ENCODE peak calls at places on chromosomes 5 and 9, in ten cellular contexts. W is Peyer's patch, Z is tibial nerve, P is ovary, G is A549, E is body of pancreas, D is HepG2, B is uterus, Y is sigmoid colon, X is heart left ventricle. J is an unnamed sample. For H3K4me1, the result is how much of the 10 kb centered on the place peaks cover.

GRCh38 chr5:33509036-33509435 is 68.3 kb downstream of the TARS1 start:
- DNase-seq in W (no peak), Z (no peak), P (no peak), G (no peak), E (no peak), D (no peak), B (no peak), Y (no peak), X (no peak), J (no peak)

GRCh38 chr5:141942185-141942857 is 15.7 kb downstream of the PCDH12 start:
- DNase-seq in W (no peak), Z (no peak), P (no peak), G (no peak), E (no peak), D (peak), B (no peak), Y (no peak), X (no peak), J (no peak)

GRCh38 chr5:16856531-16856930 is 79.6 kb downstream of the MYO10 start:
- DNase-seq in W (no peak), Z (no peak), P (no peak), G (no peak), E (no peak), D (no peak), B (no peak), Y (no peak), X (no peak), J (no peak)

GRCh38 chr5:9337908-9338307 is 208.0 kb downstream of the SEMA5A start:
- DNase-seq in W (no peak), Z (no peak), P (no peak), G (no peak), E (no peak), D (no peak), B (no peak), Y (no peak), X (no peak), J (no peak)

GRCh38 chr9:27351438-27351837 is 54.5 kb upstream of the EQTN start:
- DNase-seq in W (no peak), Z (no peak), P (peak), G (no peak), E (peak), D (no peak), B (peak), Y (peak), X (no peak), J (no peak)

GRCh38 chr9:36985769-36986547 is 48.1 kb downstream of the PAX5 start:
- DNase-seq in W (no peak), Z (no peak), P (no peak), G (no peak), E (no peak), D (no peak), B (no peak), Y (no peak), X (no peak), J (peak)

GRCh38 chr9:16516887-16517286 is 353.6 kb downstream of the BNC2 start:
- DNase-seq in W (no peak), Z (no peak), P (no peak), G (no peak), E (no peak), D (no peak), B (no peak), Y (no peak), X (no peak), J (no peak)

GRCh38 chr5:64744914-64745313 is 23.6 kb downstream of the SREK1IP1 start:
- DNase-seq in W (no peak), Z (no peak), P (no peak), G (no peak), E (no peak), D (no peak), B (no peak), Y (no peak), X (no peak), J (no peak)

GRCh38 chr9:99345936-99346335 is 123.9 kb downstream of the SEC61B start:
- DNase-seq in W (no peak), Z (no peak), P (no peak), G (no peak), E (no peak), D (no peak), B (no peak), Y (no peak), X (no peak), J (no peak)

GRCh38 chr5:31237159-31237558 is 43.7 kb downstream of the CDH6 start:
- DNase-seq in W (peak), Z (no peak), P (no peak), G (no peak), E (no peak), D (peak), B (no peak), Y (no peak), X (no peak), J (no peak)

GRCh38 chr5:124596595-124597388 is 149.6 kb downstream of the ZNF608 start:
- DNase-seq in W (no peak), Z (no peak), P (no peak), G (peak), E (peak), D (peak), B (no peak), Y (no peak), X (no peak), J (no peak)

GRCh38 chr5:169840405-169840804 is 139.9 kb downstream of the INSYN2B start:
- DNase-seq in W (no peak), Z (no peak), P (no peak), G (no peak), E (no peak), D (no peak), B (no peak), Y (no peak), X (no peak), J (no peak)

GRCh38 chr5:76145945-76146344 is 62.8 kb downstream of the SV2C start:
- DNase-seq in W (peak), Z (no peak), P (no peak), G (peak), E (no peak), D (peak), B (no peak), Y (no peak), X (no peak), J (no peak)

GRCh38 chr5:135318037-135318436 is 81.0 kb downstream of the MACROH2A1 start:
- DNase-seq in W (no peak), Z (no peak), P (no peak), G (no peak), E (no peak), D (no peak), B (no peak), Y (no peak), X (no peak), J (no peak)

GRCh38 chr5:65481171-65481575 is 547 bp downstream of the ADAMTS6 start:
- DNase-seq in W (no peak), Z (no peak), P (no peak), G (no peak), E (no peak), D (no peak), B (no peak), Y (no peak), X (no peak), J (no peak)

GRCh38 chr5:58842851-58843250 is 260.0 kb downstream of the RAB3C start:
- DNase-seq in W (no peak), Z (no peak), P (no peak), G (no peak), E (no peak), D (no peak), B (no peak), Y (no peak), X (no peak), J (no peak)

GRCh38 chr5:152686931-152687330 is 281.9 kb upstream of the NMUR2 start:
- DNase-seq in W (no peak), Z (no peak), P (no peak), G (no peak), E (no peak), D (no peak), B (no peak), Y (no peak), X (no peak), J (no peak)

GRCh38 chr5:56950626-56951130 is 1.2 kb downstream of the MIER3 start:
- DNase-seq in W (peak), Z (peak), P (peak), G (peak), E (peak), D (peak), B (peak), Y (peak), X (peak), J (peak)

GRCh38 chr9:95627802-95628201 is 111.0 kb upstream of the PTCH1 start:
- DNase-seq in W (no peak), Z (no peak), P (no peak), G (no peak), E (no peak), D (no peak), B (no peak), Y (no peak), X (no peak), J (no peak)

GRCh38 chr9:112861638-112862555 is 28.8 kb downstream of the SLC46A2 start:
- DNase-seq in W (peak), Z (peak), P (no peak), G (no peak), E (peak), D (no peak), B (no peak), Y (peak), X (peak), J (peak)

GRCh38 chr5:56711191-56711590 is 104.2 kb upstream of the MAP3K1 start:
- DNase-seq in W (no peak), Z (no peak), P (no peak), G (no peak), E (no peak), D (no peak), B (no peak), Y (no peak), X (no peak), J (no peak)

GRCh38 chr9:100082786-100083185 is 16.0 kb downstream of the ERP44 start:
- DNase-seq in W (no peak), Z (no peak), P (no peak), G (no peak), E (no peak), D (no peak), B (no peak), Y (no peak), X (no peak), J (no peak)

DNA sequence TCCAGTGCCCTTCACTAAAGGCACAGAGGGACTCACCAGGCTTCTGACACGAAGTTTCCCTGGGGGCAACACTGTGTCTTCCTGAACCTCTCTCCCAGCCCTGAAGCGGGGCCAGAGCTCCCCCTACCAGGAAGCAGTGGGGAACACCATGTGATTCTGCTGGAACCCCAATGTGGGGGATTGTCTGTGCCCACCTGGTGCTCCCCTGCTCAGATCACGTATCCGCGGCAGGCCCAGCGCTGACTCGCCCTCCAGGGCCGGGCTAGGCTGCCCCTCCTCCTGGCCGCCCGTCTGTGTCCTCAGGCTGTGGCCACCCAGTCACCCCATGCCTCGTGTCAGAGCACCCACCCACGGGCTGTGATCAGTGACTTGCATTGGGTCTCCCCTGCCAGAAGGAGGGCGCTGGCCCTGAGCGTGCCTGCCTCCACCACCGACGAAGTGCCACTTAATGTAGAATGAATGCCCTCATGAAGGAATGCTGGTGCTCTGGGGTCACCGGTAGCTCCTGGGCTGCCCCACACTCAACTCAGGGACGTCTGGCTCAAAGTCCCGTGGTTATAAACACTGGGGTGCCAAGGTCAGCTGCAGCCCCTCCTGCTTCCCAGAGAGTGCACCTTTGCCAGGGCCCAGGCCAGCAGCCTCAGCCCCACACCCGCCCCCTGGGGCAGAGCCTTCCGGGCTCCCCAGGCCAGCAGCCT is 22.1 kb downstream of the SARDH start:
- DNase-seq in W (no peak), Z (no peak), P (peak), G (no peak), E (no peak), D (peak), B (peak), Y (peak), X (peak), J (no peak)
- TF ChIP-seq CTCF in W (no peak), Z (peak), P (no peak), G (peak), E (no peak), D (peak), B (peak), Y (no peak), X (peak), J (peak)

GRCh38 chr5:127088226-127088625 is 14.9 kb upstream of the C5orf63 start:
- DNase-seq in W (peak), Z (no peak), P (no peak), G (peak), E (peak), D (no peak), B (no peak), Y (no peak), X (no peak), J (no peak)

GRCh38 chr5:127085371-127085770 is 12.1 kb upstream of the C5orf63 start:
- DNase-seq in W (no peak), Z (no peak), P (no peak), G (no peak), E (no peak), D (no peak), B (no peak), Y (no peak), X (no peak), J (no peak)

GRCh38 chr5:127089206-127089605 is 15.9 kb upstream of the C5orf63 start:
- DNase-seq in W (no peak), Z (no peak), P (no peak), G (no peak), E (no peak), D (no peak), B (no peak), Y (no peak), X (no peak), J (no peak)

GRCh38 chr5:127084656-127085055 is 11.4 kb upstream of the C5orf63 start:
- DNase-seq in W (no peak), Z (no peak), P (no peak), G (no peak), E (no peak), D (no peak), B (no peak), Y (no peak), X (no peak), J (no peak)

DNA sequence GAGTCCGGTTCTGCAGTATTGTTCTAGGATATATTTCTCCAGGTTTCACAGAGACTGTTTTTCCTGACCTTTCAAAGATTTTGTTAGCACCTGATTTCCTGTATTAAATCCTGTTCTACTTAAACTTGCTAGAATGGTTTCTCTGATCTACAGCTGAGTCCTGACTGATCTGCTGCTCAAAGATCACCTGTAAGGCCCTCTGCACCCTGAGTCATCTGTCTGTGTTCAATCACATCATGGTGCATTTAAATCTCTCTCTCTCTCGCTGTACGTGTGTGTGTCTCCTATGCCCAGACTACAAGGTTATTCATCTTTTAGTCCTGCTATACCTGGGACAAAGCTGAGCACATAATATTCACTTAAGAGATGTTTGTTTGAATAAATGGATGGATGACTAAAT is 13.3 kb upstream of the C5orf63 start:
- DNase-seq in W (peak), Z (no peak), P (no peak), G (no peak), E (no peak), D (no peak), B (no peak), Y (no peak), X (no peak), J (no peak)
- H3K4me1 ChIP-seq in W (under half), Z (under half), P (under half), G (under half), E (under half), D (under half), B (under half), Y (under half), X (under half), J (under half)

GRCh38 chr9:131116281-131117101 is 8.9 kb upstream of the NUP214 start:
- DNase-seq in W (no peak), Z (no peak), P (no peak), G (no peak), E (no peak), D (no peak), B (no peak), Y (peak), X (peak), J (peak)

GRCh38 chr9:131113655-131114563 is 11.5 kb upstream of the NUP214 start:
- DNase-seq in W (no peak), Z (no peak), P (no peak), G (no peak), E (no peak), D (no peak), B (no peak), Y (no peak), X (no peak), J (peak)

GRCh38 chr9:131117762-131118145 is 7.6 kb upstream of the NUP214 start:
- DNase-seq in W (no peak), Z (no peak), P (no peak), G (no peak), E (no peak), D (no peak), B (no peak), Y (peak), X (no peak), J (no peak)

GRCh38 chr9:131119600-131119999 is 5.8 kb upstream of the NUP214 start:
- DNase-seq in W (peak), Z (no peak), P (no peak), G (no peak), E (no peak), D (no peak), B (no peak), Y (peak), X (no peak), J (no peak)

DNA sequence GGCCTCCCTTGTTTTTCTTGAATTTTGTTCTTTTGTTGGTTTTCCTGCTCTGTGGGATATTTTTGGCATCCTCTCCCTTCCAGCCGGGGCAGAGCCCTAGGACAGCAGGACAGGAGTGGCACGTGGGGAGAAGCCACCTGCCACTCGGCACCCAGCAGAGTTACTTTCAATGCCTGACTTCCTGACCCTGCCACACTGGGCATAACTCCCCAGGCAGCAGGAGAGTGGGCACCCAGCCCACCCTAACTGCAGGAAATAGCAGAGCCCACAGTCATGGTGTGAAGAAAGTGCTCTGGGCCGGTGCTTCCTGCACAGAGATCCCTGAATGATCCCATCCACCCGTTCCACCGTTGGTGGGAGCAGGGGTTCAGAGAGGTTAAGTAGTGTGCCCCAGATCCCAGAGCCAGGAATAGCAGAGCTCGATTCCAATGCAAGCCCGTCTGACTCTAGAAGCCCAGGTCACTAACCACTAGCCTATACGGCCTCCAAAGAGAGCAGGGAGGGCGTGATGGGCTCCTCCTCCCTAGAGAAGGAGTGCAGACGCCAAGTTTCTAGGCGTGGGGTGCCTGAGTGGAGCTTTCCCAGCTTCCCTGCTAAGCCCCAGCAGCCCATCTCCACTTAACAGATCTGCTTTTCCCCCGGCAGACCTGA is 8.2 kb upstream of the NUP214 start:
- DNase-seq in W (no peak), Z (no peak), P (no peak), G (no peak), E (no peak), D (no peak), B (no peak), Y (peak), X (no peak), J (no peak)
- TF ChIP-seq POLR2A in W (no peak), Z (no peak), P (no peak), G (no peak), E (no peak), D (no peak), B (no peak), Y (no peak), X (no peak), J (no peak)

GRCh38 chr5:113245427-113246052 is 189.2 kb downstream of the TSSK1B start:
- DNase-seq in W (no peak), Z (no peak), P (no peak), G (no peak), E (no peak), D (no peak), B (no peak), Y (no peak), X (no peak), J (no peak)
- TF ChIP-seq CTCF in W (no peak), Z (no peak), P (no peak), G (no peak), E (no peak), D (no peak), B (no peak), Y (no peak), X (no peak), J (no peak)

DNA sequence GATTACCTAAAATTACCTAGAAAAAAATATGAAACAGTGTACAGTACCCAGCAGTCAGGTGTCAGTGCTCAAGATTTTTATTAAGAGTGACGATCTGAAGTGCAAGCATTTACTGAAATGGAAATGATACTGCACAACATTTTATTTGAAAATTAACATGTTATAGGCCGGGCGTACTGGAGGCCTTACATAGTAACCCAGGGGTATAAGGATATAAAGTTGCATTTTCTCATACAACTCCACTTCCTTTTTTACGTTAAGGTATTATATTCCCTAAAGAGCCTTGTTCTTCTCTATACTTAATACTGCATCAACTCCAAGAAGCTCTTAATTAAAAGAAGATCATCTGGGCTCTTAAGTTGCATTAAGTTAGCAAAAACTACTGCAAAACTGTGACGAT is 3.3 kb downstream of the MAT2B start:
- DNase-seq in W (no peak), Z (no peak), P (no peak), G (no peak), E (no peak), D (no peak), B (no peak), Y (no peak), X (no peak), J (no peak)
- H3K4me1 ChIP-seq in W (under half), Z (under half), P (under half), G (under half), E (under half), D (under half), B (under half), Y (under half), X (under half), J (half or more)

GRCh38 chr9:35870351-35870923 is at the start of gene OR13J1:
- DNase-seq in W (no peak), Z (no peak), P (no peak), G (no peak), E (no peak), D (no peak), B (no peak), Y (no peak), X (no peak), J (no peak)
- TF ChIP-seq POLR2A in W (no peak), Z (no peak), P (no peak), G (no peak), E (no peak), D (no peak), B (no peak), Y (no peak), X (no peak), J (no peak)